ENCODE peak calls at places on chromosomes 1 and 21, in ten cellular contexts. A, I, D, N, U, K, R, W, V and B are unnamed samples.

GRCh38 chr1:215241451-215241850 is 158.9 kb downstream of the KCNK2 start:
- DNase-seq in V (no peak), N (no peak), K (no peak), D (no peak), W (no peak), A (no peak), R (no peak), I (no peak), U (no peak), B (no peak)

GRCh38 chr1:32666866-32667566 is 16.0 kb downstream of the RBBP4 start:
- DNase-seq in D (no peak), K (no peak), W (no peak), N (no peak), V (peak; percentile 52), R (peak; percentile 22), U (no peak), A (no peak), I (no peak), B (no peak)

GRCh38 chr21:21028275-21028814 is 30.1 kb downstream of the NCAM2 start:
- DNase-seq in K (no peak), V (no peak), A (no peak), U (no peak), W (no peak), R (peak; percentile 21), N (no peak), I (no peak), D (no peak), B (no peak)

GRCh38 chr1:81679972-81680371 is 120.8 kb upstream of the ADGRL2 start:
- DNase-seq in W (peak; percentile 25), N (peak; percentile 67), I (no peak), A (no peak), U (peak; percentile 52), V (no peak), D (no peak), R (peak; percentile 90), K (no peak), B (peak; percentile 36)

GRCh38 chr1:218349365-218350021 is 4.4 kb downstream of the TGFB2 start:
- DNase-seq in V (no peak), I (no peak), R (no peak), W (no peak), N (no peak), U (no peak), D (no peak), A (no peak), K (no peak), B (no peak)

GRCh38 chr1:53349369-53349705 is 21.5 kb upstream of the LRP8 start:
- DNase-seq in W (no peak), V (no peak), K (no peak), U (peak; percentile 33), D (no peak), A (no peak), I (no peak), N (no peak), R (no peak), B (no peak)

GRCh38 chr21:31530918-31531705 is 128.4 kb upstream of the SOD1 start:
- DNase-seq in U (no peak), N (no peak), R (no peak), D (peak; percentile 74), W (no peak), I (no peak), V (no peak), K (no peak), A (no peak), B (no peak)

GRCh38 chr1:51421961-51422360 is 91.6 kb upstream of the TTC39A start:
- DNase-seq in R (peak; percentile 77), I (peak; percentile 17), V (peak; percentile 57), N (no peak), K (no peak), W (peak; percentile 12), D (no peak), A (no peak), U (no peak), B (no peak)

GRCh38 chr1:245261786-245262185 is 107.0 kb downstream of the KIF26B start:
- DNase-seq in D (no peak), V (peak; percentile 94), K (no peak), A (no peak), I (no peak), W (no peak), U (peak; percentile 34), N (peak; percentile 46), R (no peak), B (no peak)

GRCh38 chr1:188822248-188822647 is 1655.4 kb downstream of the BRINP3 start:
- DNase-seq in R (no peak), D (no peak), A (no peak), V (no peak), U (no peak), W (no peak), K (no peak), I (no peak), N (no peak), B (no peak)